ENCODE peak calls at places on chromosomes 6 and 20, in eight cellular contexts. M, A, Q, Z, J, S, E and D are unnamed samples.

GRCh38 chr20:47113362-47114118 is 218.9 kb downstream of the EYA2 start:
- DNase-seq in M (no peak), A (peak), Q (peak), Z (peak), J (no peak), S (no peak), E (peak), D (no peak)

GRCh38 chr6:84764332-84765049 is at the start of gene TBX18:
- DNase-seq in M (peak), A (peak), Q (peak), Z (peak), J (peak), S (no peak), E (peak), D (peak)

GRCh38 chr6:21648475-21649050 is 55.0 kb downstream of the SOX4 start:
- DNase-seq in M (no peak), A (no peak), Q (no peak), Z (no peak), J (no peak), S (no peak), E (no peak), D (no peak)

GRCh38 chr6:132270745-132271414 is 130.4 kb downstream of the MOXD1 start:
- DNase-seq in M (no peak), A (no peak), Q (no peak), Z (no peak), J (no peak), S (no peak), E (no peak), D (peak)

GRCh38 chr20:35055445-35056276 is 36.9 kb downstream of the TRPC4AP start:
- DNase-seq in M (no peak), A (no peak), Q (peak), Z (peak), J (peak), S (no peak), E (peak), D (peak)

GRCh38 chr20:33481431-33481941 is 8.4 kb upstream of the CBFA2T2 start:
- DNase-seq in M (no peak), A (no peak), Q (no peak), Z (no peak), J (no peak), S (no peak), E (no peak), D (no peak)

GRCh38 chr6:125102901-125103300 is 50.7 kb upstream of the TPD52L1 start:
- DNase-seq in M (no peak), A (peak), Q (peak), Z (peak), J (peak), S (no peak), E (peak), D (peak)

GRCh38 chr20:41141153-41141815 is 3.9 kb downstream of the PLCG1 start:
- DNase-seq in M (no peak), A (no peak), Q (peak), Z (peak), J (no peak), S (no peak), E (peak), D (peak)

GRCh38 chr6:168545428-168545827 is 104.4 kb downstream of the SMOC2 start:
- DNase-seq in M (no peak), A (no peak), Q (no peak), Z (no peak), J (no peak), S (no peak), E (no peak), D (no peak)

GRCh38 chr20:36481380-36482043 is 59.8 kb upstream of the MYL9 start:
- DNase-seq in M (no peak), A (no peak), Q (no peak), Z (no peak), J (no peak), S (no peak), E (no peak), D (no peak)

GRCh38 chr6:140345935-140346334 is 971.5 kb upstream of the CITED2 start:
- DNase-seq in M (no peak), A (no peak), Q (no peak), Z (no peak), J (no peak), S (no peak), E (no peak), D (peak)